ENCODE peak calls at places on chromosome 18, in five cellular contexts. W is immature natural killer cell, O is BJ, P is AG09319, Q is D341Med. E is an unnamed sample.
A peak's percentile ranks its signal among the peaks of the same experiment; 100 is the strongest.

GRCh38 chr18:23209031-23209430 is 73.7 kb downstream of the CABLES1 start:
- DNase-seq in W (no peak), O (no peak), P (no peak), Q (no peak), E (no peak)

GRCh38 chr18:48842259-48843061 is 108.3 kb downstream of the SMAD7 start:
- DNase-seq in W (peak; percentile 87), O (no peak), P (no peak), Q (no peak), E (no peak)

GRCh38 chr18:66867653-66868052 is 263.8 kb upstream of the CDH19 start:
- DNase-seq in W (no peak), O (no peak), P (no peak), Q (no peak), E (no peak)

GRCh38 chr18:57427429-57428181 is 7.6 kb upstream of the ONECUT2 start:
- DNase-seq in W (no peak), O (no peak), P (no peak), Q (no peak), E (no peak)

GRCh38 chr18:37160038-37160745 is 331.3 kb downstream of the KIAA1328 start:
- DNase-seq in W (no peak), O (no peak), P (no peak), Q (no peak), E (no peak)

GRCh38 chr18:59109375-59109774 is 30.3 kb upstream of the SEC11C start:
- DNase-seq in W (no peak), O (no peak), P (no peak), Q (no peak), E (no peak)

GRCh38 chr18:51153659-51154371 is 43.7 kb downstream of the MEX3C start:
- DNase-seq in W (peak; percentile 89), O (no peak), P (no peak), Q (no peak), E (no peak)

GRCh38 chr18:6842081-6842480 is 112.6 kb downstream of the ARHGAP28 start:
- DNase-seq in W (no peak), O (no peak), P (no peak), Q (no peak), E (no peak)

GRCh38 chr18:58054041-58054733 is 10.2 kb downstream of the NEDD4L start:
- DNase-seq in W (no peak), O (peak; percentile 22), P (no peak), Q (no peak), E (no peak)

GRCh38 chr18:79348066-79348465 is 47.7 kb upstream of the NFATC1 start:
- DNase-seq in W (no peak), O (no peak), P (no peak), Q (no peak), E (no peak)

GRCh38 chr18:55302337-55302833 is 285.6 kb downstream of the TCF4 start:
- DNase-seq in W (no peak), O (no peak), P (no peak), Q (no peak), E (no peak)

GRCh38 chr18:37483984-37484892 is 81.4 kb downstream of the CELF4 start:
- DNase-seq in W (no peak), O (no peak), P (no peak), Q (no peak), E (no peak)

GRCh38 chr18:35671952-35672603 is 90.5 kb downstream of the GALNT1 start:
- DNase-seq in W (no peak), O (no peak), P (no peak), Q (no peak), E (peak; percentile 5)

GRCh38 chr18:44927127-44927849 is 246.6 kb downstream of the SETBP1 start:
- DNase-seq in W (no peak), O (no peak), P (no peak), Q (no peak), E (no peak)

GRCh38 chr18:22387364-22387763 is 30.4 kb downstream of the CTAGE1 start:
- DNase-seq in W (no peak), O (no peak), P (no peak), Q (no peak), E (no peak)

GRCh38 chr18:58863539-58864145 is 1.0 kb upstream of the ZNF532 start:
- DNase-seq in W (peak; percentile 22), O (no peak), P (no peak), Q (no peak), E (no peak)

GRCh38 chr18:28459587-28459986 is 282.7 kb upstream of the CDH2 start:
- DNase-seq in W (no peak), O (no peak), P (no peak), Q (no peak), E (no peak)

GRCh38 chr18:64919971-64920370 is 771.1 kb upstream of the LINC00305 start:
- DNase-seq in W (no peak), O (no peak), P (no peak), Q (no peak), E (no peak)

GRCh38 chr18:46660955-46661749 is 4.1 kb upstream of the LOXHD1 start:
- DNase-seq in W (no peak), O (no peak), P (no peak), Q (peak; percentile 58), E (no peak)

GRCh38 chr18:77366725-77367641 is 117.3 kb downstream of the GALR1 start:
- DNase-seq in W (no peak), O (no peak), P (no peak), Q (no peak), E (no peak)

GRCh38 chr18:79544386-79544963 is 135.1 kb upstream of the CTDP1 start:
- DNase-seq in W (no peak), O (no peak), P (no peak), Q (no peak), E (no peak)